ENCODE peak calls at places on chromosomes 12 and 14, in nine cellular contexts. J, N, U, P, O, F, X, R and I are unnamed samples.

GRCh38 chr12:69330475-69331473 is 17.4 kb upstream of the LYZ start:
- DNase-seq in U (peak; percentile 26), X (no peak), O (peak; percentile 84), J (no peak), R (no peak), P (peak; percentile 28), F (peak; percentile 1), N (peak; percentile 22), I (peak; percentile 11)

GRCh38 chr14:64209428-64210165 is 84.6 kb downstream of the ESR2 start:
- DNase-seq in F (peak; percentile 71), O (no peak), P (peak; percentile 38), N (no peak), X (no peak), R (no peak), U (no peak), J (peak; percentile 48), I (peak; percentile 23)

GRCh38 chr14:103530390-103530789 is 1.4 kb downstream of the TRMT61A start:
- DNase-seq in J (no peak), P (peak; percentile 62), O (peak; percentile 73), F (peak; percentile 13), N (no peak), R (no peak), X (no peak), U (no peak), I (no peak)

GRCh38 chr14:25394356-25394755 is 344.4 kb upstream of the STXBP6 start:
- DNase-seq in J (no peak), N (no peak), P (no peak), X (no peak), F (no peak), U (no peak), R (no peak), O (no peak), I (no peak)

GRCh38 chr14:25349269-25349668 is 299.3 kb upstream of the STXBP6 start:
- DNase-seq in O (no peak), R (no peak), N (no peak), U (no peak), J (no peak), F (no peak), X (no peak), P (peak; percentile 69), I (no peak)

GRCh38 chr14:75566321-75566720 is 12.1 kb upstream of the FLVCR2 start:
- DNase-seq in J (no peak), X (no peak), F (no peak), U (no peak), R (no peak), O (no peak), N (no peak), P (peak; percentile 55), I (no peak)

GRCh38 chr14:76313303-76313702 is 62.6 kb upstream of the ESRRB start:
- DNase-seq in F (no peak), P (no peak), N (no peak), J (no peak), X (no peak), U (no peak), R (no peak), O (no peak), I (no peak)

GRCh38 chr12:77072833-77073495 is 7.6 kb upstream of the E2F7 start:
- DNase-seq in J (no peak), R (no peak), U (no peak), N (no peak), P (no peak), F (no peak), X (no peak), O (no peak), I (peak; percentile 42)

GRCh38 chr14:30874120-30874998 is at the start of gene COCH:
- DNase-seq in O (peak; percentile 61), J (no peak), U (peak; percentile 92), N (no peak), X (no peak), F (no peak), R (no peak), P (peak; percentile 16), I (peak; percentile 18)

GRCh38 chr12:76340680-76341435 is 7.4 kb downstream of the BBS10 start:
- DNase-seq in R (no peak), U (no peak), F (peak; percentile 43), J (no peak), X (no peak), P (no peak), N (peak; percentile 14), O (no peak), I (peak; percentile 32)

GRCh38 chr12:185197-185955 is 28.6 kb downstream of the SLC6A12 start:
- DNase-seq in U (no peak), F (no peak), O (no peak), J (no peak), X (no peak), P (no peak), R (no peak), N (no peak), I (no peak)

GRCh38 chr14:67618617-67619063 is 1.1 kb upstream of the ARG2 start:
- DNase-seq in P (peak; percentile 91), U (peak; percentile 67), J (no peak), F (peak; percentile 79), X (peak; percentile 62), N (peak; percentile 82), R (peak; percentile 44), O (no peak), I (peak; percentile 86)

GRCh38 chr12:69904761-69905160 is 79.7 kb downstream of the MYRFL start:
- DNase-seq in X (no peak), F (peak; percentile 51), R (no peak), N (no peak), P (peak; percentile 67), J (no peak), U (no peak), O (no peak), I (peak; percentile 19)

GRCh38 chr14:74950795-74951442 is 4.5 kb downstream of the PGF start:
- DNase-seq in N (no peak), X (no peak), O (no peak), F (peak; percentile 48), J (no peak), R (no peak), U (no peak), P (no peak), I (no peak)

GRCh38 chr14:22104971-22105641 is 431.5 kb upstream of the OR4E1 start:
- DNase-seq in R (no peak), U (no peak), P (no peak), F (no peak), O (no peak), N (no peak), X (no peak), J (no peak), I (no peak)

GRCh38 chr12:117547209-117547608 is 185.8 kb upstream of the NOS1 start:
- DNase-seq in J (no peak), O (no peak), F (no peak), N (no peak), R (no peak), P (no peak), U (no peak), X (no peak), I (no peak)

DNA sequence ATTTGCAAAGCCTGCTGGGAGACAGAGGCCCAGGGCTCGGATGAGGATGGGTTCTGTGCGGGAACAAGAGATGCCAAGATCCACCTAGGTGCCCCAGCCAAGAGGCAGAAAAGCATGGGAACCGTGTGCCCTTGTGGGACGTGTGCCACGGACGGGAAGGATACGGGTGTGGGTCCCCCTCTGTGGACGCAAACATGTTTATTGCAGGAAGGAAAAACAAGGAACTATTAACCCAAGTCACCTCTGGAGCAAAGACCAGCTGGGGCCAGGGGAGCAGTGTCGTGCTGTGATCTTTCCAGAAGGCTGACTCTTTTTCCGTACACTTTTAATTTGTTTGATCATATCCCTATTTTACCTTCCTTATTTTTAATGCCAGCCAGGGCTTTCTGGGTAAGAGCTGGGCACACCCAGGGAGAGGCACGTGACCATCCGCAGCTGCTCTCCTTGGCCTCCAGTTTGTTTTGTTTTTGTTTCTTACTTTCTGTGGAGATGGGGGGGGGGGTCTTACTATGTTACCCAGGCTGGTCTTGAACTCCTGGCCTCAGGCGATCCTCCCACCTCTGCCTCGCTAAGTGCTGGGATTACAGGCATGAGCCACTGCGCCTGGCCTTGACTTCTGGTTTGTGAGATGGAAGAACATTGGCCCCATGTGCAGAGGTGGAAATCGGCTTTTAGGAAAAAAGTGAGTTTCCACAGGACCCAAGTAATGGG is 20.7 kb downstream of the SCARB1 start:
- DNase-seq in O (no peak), R (no peak), X (no peak), U (no peak), J (no peak), N (peak; percentile 34), F (no peak), P (no peak), I (no peak)
- H4K20me1 ChIP-seq in O (peaks cover 3% of the 10 kb centered on the region), R (peaks cover 4% of the 10 kb centered on the region), X (peaks cover under 1% of the 10 kb centered on the region), U (no peaks in the 10 kb centered on the region), J (no peaks in the 10 kb centered on the region), N (no peaks in the 10 kb centered on the region), F (no peaks in the 10 kb centered on the region), P (no peaks in the 10 kb centered on the region), I (no peaks in the 10 kb centered on the region)

GRCh38 chr14:69153848-69154208 is 909 bp upstream of the DCAF5 start:
- DNase-seq in J (no peak), U (peak; percentile 36), R (no peak), X (no peak), O (no peak), F (no peak), P (peak; percentile 71), N (peak; percentile 49), I (peak; percentile 29)
- H3K27ac ChIP-seq in J (no peak overlapping the region), U (peak overlapping the region; percentile 86), R (no peak overlapping the region), X (no peak overlapping the region), O (no peak overlapping the region), F (peak overlapping the region; percentile 70), P (peak overlapping the region; percentile 74), N (peak overlapping the region; percentile 55), I (peak overlapping the region; percentile 69)

DNA sequence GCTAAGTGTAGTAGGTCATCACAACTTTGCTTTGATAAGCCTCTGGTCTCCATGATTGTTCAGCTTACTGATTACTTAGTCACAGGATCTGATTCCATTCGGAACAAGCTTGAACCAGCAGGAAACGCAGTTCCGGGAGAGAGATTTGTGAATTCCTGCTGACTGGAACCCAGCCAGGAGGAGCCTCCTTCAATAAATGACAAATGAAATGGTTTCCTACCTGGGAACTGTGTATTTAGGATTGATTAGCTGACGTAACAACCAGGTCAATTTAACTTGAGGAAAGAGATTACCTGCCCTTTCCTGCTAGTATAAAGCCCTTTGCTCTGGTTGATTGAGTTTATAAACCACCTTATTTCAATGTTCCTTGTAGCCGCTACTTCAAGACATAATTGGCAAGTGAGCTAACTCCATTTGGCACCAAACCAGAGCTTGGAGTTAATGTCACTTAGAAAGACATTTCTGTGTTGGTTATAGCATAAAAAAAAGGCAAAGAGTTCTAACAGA is 35.1 kb upstream of the KCNH3 start:
- DNase-seq in U (no peak), O (no peak), N (peak; percentile 94), P (no peak), R (no peak), F (peak; percentile 81), J (no peak), X (peak; percentile 92), I (peak; percentile 84)
- H3K9ac ChIP-seq in U (peak overlapping the region; percentile 44), O (no peak overlapping the region), N (peak overlapping the region; percentile 73), P (no peak overlapping the region), R (peak overlapping the region; percentile 1), F (no peak overlapping the region), J (no peak overlapping the region), X (no peak overlapping the region), I (no peak overlapping the region)

DNA sequence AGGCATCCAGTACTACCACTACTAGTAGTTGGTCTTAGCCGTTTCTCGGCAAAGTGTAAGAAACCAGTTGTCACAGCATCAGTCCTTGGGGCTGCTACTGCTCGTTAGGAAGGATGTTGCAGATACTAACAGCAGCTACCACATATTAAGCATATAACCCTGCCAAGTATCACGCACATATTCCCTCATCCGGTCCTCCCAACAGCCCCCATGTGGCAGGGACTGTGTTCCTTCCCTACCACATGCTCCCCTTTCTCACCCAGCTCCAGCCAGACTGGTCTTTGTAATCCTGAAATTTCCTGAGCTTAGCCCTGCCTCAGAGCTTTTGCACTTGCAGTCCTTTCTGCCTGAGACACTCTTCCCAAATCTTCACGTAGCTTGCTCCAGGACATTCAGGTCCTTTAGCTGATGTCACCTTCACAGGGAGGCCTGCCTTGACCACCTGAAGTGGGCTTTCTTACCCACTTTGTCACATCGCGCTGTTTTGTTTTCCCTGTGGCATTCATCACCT is 7.8 kb downstream of the ERP29 start:
- DNase-seq in P (no peak), R (no peak), X (no peak), N (no peak), J (no peak), F (no peak), O (no peak), U (no peak), I (no peak)
- H4K20me1 ChIP-seq in P (no peaks in the 10 kb centered on the region), R (peaks cover 6% of the 10 kb centered on the region), X (no peaks in the 10 kb centered on the region), N (peaks cover 5% of the 10 kb centered on the region), J (peaks cover 13% of the 10 kb centered on the region), F (peaks cover 37% of the 10 kb centered on the region), O (no peaks in the 10 kb centered on the region), U (peaks cover 20% of the 10 kb centered on the region), I (no peaks in the 10 kb centered on the region)